ENCODE peak calls at places on chromosomes 3 and 15, in eight cellular contexts. T is fibroblast of lung; S is stimulated activated CD8-positive, alpha-beta memory T cell treated with anti-CD3 and anti-CD28 coated beads, Interleukin-7, amount 100 ng/mL, for 4 hours; X is psoas muscle; Y is neural progenitor cell; L is activated naive CD8-positive, alpha-beta T cell treated with anti-CD3 and anti-CD28 coated beads, Interleukin-2, amount 10 ng/mL, durations not matched to agents 7 days and 5 days; F is stimulated activated naive CD4-positive, alpha-beta T cell treated with Interleukin-2 at 50 U/mL for 16 hours; Z is stimulated activated CD4-positive, alpha-beta T cell treated with anti-CD3 and anti-CD28 coated beads, Interleukin-2, amount 100 ng/mL, for 48 hours. C is an unnamed sample.

GRCh38 chr3:133531981-133532380 is 41.5 kb upstream of the CDV3 start:
- DNase-seq in T (peak), S (no peak), X (no peak), Y (no peak), L (no peak), F (no peak), Z (no peak), C (peak)

GRCh38 chr3:39960515-39961403 is 151.3 kb downstream of the MYRIP start:
- DNase-seq in T (no peak), S (no peak), X (no peak), Y (no peak), L (no peak), F (no peak), Z (no peak), C (no peak)

GRCh38 chr3:124486324-124486723 is 243.9 kb upstream of the UMPS start:
- DNase-seq in T (no peak), S (no peak), X (no peak), Y (no peak), L (no peak), F (no peak), Z (no peak), C (no peak)

GRCh38 chr3:128170866-128171516 is 17.7 kb downstream of the EEFSEC start:
- DNase-seq in T (peak), S (no peak), X (peak), Y (peak), L (no peak), F (no peak), Z (no peak), C (peak)

GRCh38 chr15:36925671-36926421 is 174.5 kb downstream of the MEIS2 start:
- DNase-seq in T (no peak), S (no peak), X (no peak), Y (no peak), L (no peak), F (no peak), Z (no peak), C (no peak)

GRCh38 chr3:53166781-53167291 is 5.8 kb downstream of the PRKCD start:
- DNase-seq in T (peak), S (no peak), X (peak), Y (no peak), L (no peak), F (no peak), Z (no peak), C (peak)

GRCh38 chr15:63601026-63601726 is 4.0 kb downstream of the FBXL22 start:
- DNase-seq in T (peak), S (peak), X (peak), Y (peak), L (peak), F (peak), Z (peak), C (peak)

GRCh38 chr15:66033143-66033542 is 163.9 kb downstream of the RAB11A start:
- DNase-seq in T (no peak), S (no peak), X (no peak), Y (no peak), L (no peak), F (no peak), Z (no peak), C (no peak)

GRCh38 chr3:94413721-94414106 is 350.9 kb downstream of the NSUN3 start:
- DNase-seq in T (peak), S (no peak), X (no peak), Y (no peak), L (no peak), F (no peak), Z (no peak), C (peak)

GRCh38 chr3:188061133-188061532 is 92.8 kb upstream of the LPP start:
- DNase-seq in T (peak), S (peak), X (no peak), Y (no peak), L (no peak), F (peak), Z (peak), C (peak)

GRCh38 chr15:54810496-54810895 is 386.2 kb downstream of the RSL24D1 start:
- DNase-seq in T (no peak), S (no peak), X (no peak), Y (no peak), L (no peak), F (no peak), Z (no peak), C (no peak)

GRCh38 chr15:46304320-46304719 is 669.5 kb downstream of the SQOR start:
- DNase-seq in T (no peak), S (no peak), X (no peak), Y (peak), L (no peak), F (no peak), Z (peak), C (no peak)

GRCh38 chr15:41411031-41411430 is 5.9 kb upstream of the RTF1 start:
- DNase-seq in T (no peak), S (no peak), X (no peak), Y (no peak), L (no peak), F (no peak), Z (no peak), C (no peak)

GRCh38 chr15:93035953-93036810 is 52.8 kb downstream of the RGMA start:
- DNase-seq in T (peak), S (peak), X (peak), Y (peak), L (peak), F (peak), Z (peak), C (no peak)

C was measured in brain microvascular endothelial cell.